ENCODE peak calls at places on chromosomes 1 and 21, in nine cellular contexts. K is endothelial cell of umbilical vein, B is thyroid gland, C is transverse colon, X is A549, F is IMR-90, M is PC-3, H is H9, J is psoas muscle. L is an unnamed sample.

GRCh38 chr1:178973671-178974091 is 52.0 kb upstream of the FAM20B start:
- DNase-seq in X (no peak), M (no peak), H (no peak), K (no peak), J (no peak), C (no peak), B (no peak), F (no peak), L (no peak)

GRCh38 chr1:10528066-10529014 is 53.6 kb downstream of the PEX14 start:
- DNase-seq in K (peak; percentile 75), X (peak; percentile 60), B (no peak), C (peak; percentile 26), H (no peak), J (peak; percentile 83), F (peak; percentile 93), M (peak; percentile 72), L (no peak)

GRCh38 chr1:202268032-202268431 is 73.7 kb downstream of the UBE2T start:
- DNase-seq in H (peak; percentile 26), M (no peak), X (no peak), K (no peak), F (no peak), J (no peak), B (no peak), C (no peak), L (no peak)

GRCh38 chr1:220330265-220330664 is 58.0 kb upstream of the RAB3GAP2 start:
- DNase-seq in K (no peak), F (peak; percentile 8), M (no peak), H (no peak), J (no peak), C (no peak), B (no peak), X (no peak), L (no peak)

GRCh38 chr1:101200513-101200912 is 36.3 kb upstream of the S1PR1 start:
- DNase-seq in F (peak; percentile 93), B (no peak), J (no peak), M (peak; percentile 57), C (no peak), X (peak; percentile 6), K (no peak), H (peak; percentile 44), L (no peak)

GRCh38 chr1:31881698-31882000 is 56.5 kb downstream of the PTP4A2 start:
- DNase-seq in X (peak; percentile 20), C (no peak), M (no peak), H (no peak), K (no peak), B (peak; percentile 57), F (peak; percentile 16), J (no peak), L (peak; percentile 12)

GRCh38 chr1:219573960-219574359 is 38.9 kb downstream of the ZC3H11B start:
- DNase-seq in K (no peak), X (no peak), C (no peak), H (no peak), B (no peak), M (no peak), J (no peak), F (no peak), L (no peak)

GRCh38 chr1:29805122-29805895 is 569.0 kb downstream of the PTPRU start:
- DNase-seq in X (no peak), F (no peak), J (no peak), C (no peak), B (peak; percentile 56), H (peak; percentile 4), M (no peak), K (no peak), L (no peak)

GRCh38 chr1:218315638-218316037 is 29.5 kb upstream of the TGFB2 start:
- DNase-seq in B (no peak), F (peak; percentile 13), C (no peak), X (peak; percentile 31), M (no peak), J (no peak), H (no peak), K (no peak), L (no peak)

GRCh38 chr21:44375281-44375651 is 21.8 kb downstream of the TRPM2 start:
- DNase-seq in H (no peak), X (no peak), M (no peak), F (no peak), C (peak; percentile 55), J (peak; percentile 31), B (no peak), K (no peak), L (no peak)

GRCh38 chr1:164557270-164557669 is 1.7 kb upstream of the PBX1 start:
- DNase-seq in K (peak; percentile 14), X (no peak), C (no peak), F (no peak), M (peak; percentile 31), H (no peak), B (peak; percentile 37), J (no peak), L (no peak)

GRCh38 chr1:60989745-60990718 is 92.3 kb upstream of the NFIA start:
- DNase-seq in X (no peak), K (peak; percentile 97), F (peak; percentile 83), C (no peak), M (peak; percentile 93), B (no peak), H (no peak), J (peak; percentile 61), L (no peak)

GRCh38 chr21:15604424-15604823 is 125.4 kb upstream of the USP25 start:
- DNase-seq in C (no peak), K (peak; percentile 21), B (no peak), M (peak; percentile 92), J (no peak), X (peak; percentile 65), H (no peak), F (peak; percentile 32), L (no peak)

GRCh38 chr1:59063501-59063900 is 233.4 kb upstream of the FGGY start:
- DNase-seq in M (no peak), X (no peak), K (peak; percentile 64), B (no peak), F (no peak), C (no peak), H (no peak), J (no peak), L (no peak)

GRCh38 chr1:181100015-181100905 is 11.8 kb downstream of the IER5 start:
- DNase-seq in H (no peak), M (peak; percentile 74), K (no peak), F (no peak), X (no peak), B (no peak), J (no peak), C (no peak), L (no peak)

GRCh38 chr1:148264374-148265276 is 112.5 kb upstream of the NBPF11 start:
- DNase-seq in M (no peak), H (peak; percentile 91), X (peak; percentile 99), K (peak; percentile 40), C (no peak), B (no peak), J (no peak), F (peak; percentile 71), L (no peak)

GRCh38 chr21:31218830-31219608 is 125.0 kb downstream of the TIAM1 start:
- DNase-seq in J (peak; percentile 76), K (no peak), F (peak; percentile 29), B (peak; percentile 16), X (no peak), M (peak; percentile 97), H (no peak), C (peak; percentile 43), L (no peak)

GRCh38 chr1:178360421-178360820 is 136.3 kb downstream of the CLEC20A start:
- DNase-seq in X (no peak), J (no peak), M (no peak), K (no peak), B (no peak), C (no peak), H (no peak), F (no peak), L (no peak)

GRCh38 chr1:105137543-105138444 is 1388.1 kb downstream of the AMY1C start:
- DNase-seq in J (no peak), C (no peak), B (no peak), F (no peak), M (peak; percentile 61), X (peak; percentile 16), H (peak; percentile 89), K (no peak), L (no peak)
- TF ChIP-seq CTCF in J (no peak), C (no peak), B (no peak), F (no peak), M (peak; percentile 61), X (no peak), H (peak; percentile 70), K (no peak), L (peak; percentile 7)

GRCh38 chr1:155320252-155320651 is 442 bp upstream of the RUSC1 start:
- DNase-seq in B (no peak), C (no peak), F (no peak), J (no peak), H (no peak), X (no peak), K (no peak), M (no peak), L (no peak)

GRCh38 chr1:155319536-155319935 is 1.2 kb upstream of the RUSC1 start:
- DNase-seq in J (no peak), B (no peak), X (no peak), F (no peak), C (no peak), K (no peak), H (no peak), M (no peak), L (no peak)

GRCh38 chr1:155322571-155322952 is 1.9 kb downstream of the RUSC1 start:
- DNase-seq in H (no peak), C (no peak), M (peak; percentile 30), J (peak; percentile 62), B (peak; percentile 30), K (peak; percentile 57), X (no peak), F (peak; percentile 39), L (no peak)

GRCh38 chr1:155321577-155322497 is 1.1 kb downstream of the RUSC1 start:
- DNase-seq in K (peak; percentile 23), M (no peak), J (no peak), C (no peak), F (no peak), B (no peak), X (no peak), H (peak; percentile 48), L (no peak)

GRCh38 chr1:155320661-155321576 is at the start of gene RUSC1:
- DNase-seq in C (peak; percentile 87), M (peak; percentile 41), K (peak; percentile 78), B (peak; percentile 72), F (peak; percentile 49), X (no peak), H (peak; percentile 91), J (peak; percentile 88), L (peak; percentile 92)
- H3K27ac ChIP-seq in C (peak within 1 kb of the TSS; percentile 100), M (no peak within 1 kb of the TSS), K (no peak within 1 kb of the TSS), B (peak within 1 kb of the TSS; percentile 76), F (peak within 1 kb of the TSS; percentile 72), X (no peak within 1 kb of the TSS), H (no peak within 1 kb of the TSS), J (peak within 1 kb of the TSS; percentile 82), L (peak within 1 kb of the TSS; percentile 96)

GRCh38 chr1:205858141-205858961 is 8.4 kb upstream of the PM20D1 start:
- DNase-seq in K (no peak), J (no peak), B (no peak), X (no peak), C (no peak), H (no peak), M (no peak), F (no peak), L (no peak)
- TF ChIP-seq CTCF in K (no peak), J (no peak), B (no peak), X (no peak), C (no peak), H (no peak), M (no peak), F (no peak), L (no peak)

GRCh38 chr1:74197255-74197654 is 721 bp downstream of the LRRIQ3 start:
- DNase-seq in B (no peak), J (no peak), K (no peak), F (no peak), M (no peak), C (no peak), X (no peak), H (no peak), L (no peak)
- H3K27ac ChIP-seq in B (peak overlapping the region; percentile 72), J (peak overlapping the region; percentile 86), K (peak overlapping the region; percentile 76), F (no peak overlapping the region), M (no peak overlapping the region), C (peak overlapping the region; percentile 90), X (peak overlapping the region; percentile 80), H (no peak overlapping the region), L (peak overlapping the region; percentile 83)

L was measured in dorsolateral prefrontal cortex.